ENCODE peak calls at places on chromosomes 16 and 17, in five cellular contexts. D is effector memory CD4-positive, alpha-beta T cell; T is memory B cell; I is HTR-8/SVneo; M is EL. O is an unnamed sample.

GRCh38 chr17:57305918-57306317 is 49.6 kb downstream of the MSI2 start:
- DNase-seq in D (no peak), T (no peak), I (peak), M (peak), O (no peak)

GRCh38 chr16:30995927-30996323 is 10.9 kb downstream of the HSD3B7 start:
- DNase-seq in D (no peak), T (no peak), I (no peak), M (no peak), O (no peak)

GRCh38 chr16:30369938-30370443 is 303 bp downstream of the TBC1D10B start:
- DNase-seq in D (no peak), T (no peak), I (no peak), M (no peak), O (no peak)

GRCh38 chr17:40314557-40314953 is 5.6 kb downstream of the RARA start:
- DNase-seq in D (peak), T (no peak), I (peak), M (peak), O (peak)

GRCh38 chr16:84088695-84089395 is 27.9 kb downstream of the MBTPS1 start:
- DNase-seq in D (peak), T (peak), I (no peak), M (no peak), O (peak)

GRCh38 chr16:55426865-55427484 is 52.0 kb upstream of the MMP2 start:
- DNase-seq in D (no peak), T (no peak), I (no peak), M (no peak), O (no peak)

GRCh38 chr17:49699967-49700575 is 7.7 kb downstream of the SLC35B1 start:
- DNase-seq in D (no peak), T (no peak), I (no peak), M (no peak), O (no peak)

GRCh38 chr17:55760643-55761355 is 9.9 kb downstream of the PCTP start:
- DNase-seq in D (no peak), T (no peak), I (no peak), M (no peak), O (no peak)

GRCh38 chr17:59487161-59487873 is 78.1 kb upstream of the DHX40 start:
- DNase-seq in D (no peak), T (no peak), I (no peak), M (peak), O (no peak)

GRCh38 chr16:87897563-87898505 is 28.5 kb upstream of the SLC7A5 start:
- DNase-seq in D (peak), T (no peak), I (no peak), M (no peak), O (no peak)

GRCh38 chr17:29014716-29015115 is 8.9 kb upstream of the SEZ6 start:
- DNase-seq in D (no peak), T (no peak), I (no peak), M (no peak), O (no peak)

GRCh38 chr17:3415610-3416009 is 4.4 kb downstream of the OR3A3 start:
- DNase-seq in D (no peak), T (no peak), I (no peak), M (no peak), O (no peak)

GRCh38 chr16:76335187-76335974 is 58.2 kb downstream of the CNTNAP4 start:
- DNase-seq in D (no peak), T (no peak), I (no peak), M (no peak), O (no peak)

GRCh38 chr17:44004761-44005526 is 522 bp downstream of the NAGS start:
- DNase-seq in D (no peak), T (peak), I (no peak), M (no peak), O (peak)

GRCh38 chr16:85418978-85419491 is 194.1 kb upstream of the GSE1 start:
- DNase-seq in D (no peak), T (no peak), I (no peak), M (no peak), O (no peak)

GRCh38 chr17:58328195-58329034 is at the start of gene TSPOAP1:
- DNase-seq in D (peak), T (no peak), I (no peak), M (no peak), O (no peak)

GRCh38 chr17:49223517-49224197 is 6.9 kb downstream of the PHOSPHO1 start:
- DNase-seq in D (peak), T (peak), I (peak), M (peak), O (peak)

GRCh38 chr17:29568331-29569244 is at the start of gene TP53I13:
- DNase-seq in D (peak), T (peak), I (peak), M (peak), O (peak)

GRCh38 chr16:87264634-87265033 is 52.6 kb downstream of the C16orf95 start:
- DNase-seq in D (no peak), T (no peak), I (no peak), M (no peak), O (no peak)

GRCh38 chr17:1446201-1446600 is 9.8 kb downstream of the CRK start:
- DNase-seq in D (no peak), T (no peak), I (no peak), M (no peak), O (no peak)

GRCh38 chr17:65455972-65456343 is 105.5 kb downstream of the AXIN2 start:
- DNase-seq in D (no peak), T (no peak), I (peak), M (no peak), O (peak)

GRCh38 chr17:7380855-7381683 is at the start of gene TNK1:
- DNase-seq in D (no peak), T (no peak), I (no peak), M (no peak), O (peak)

O was measured in astrocyte of the hippocampus.